ENCODE peak calls at places on chromosomes 11 and 22, in seven cellular contexts. One of them, this sample, is unnamed.

GRCh38 chr22:44143596-44143995 is 37.1 kb upstream of the PARVG start:
- DNase-seq in naive thymus-derived CD8-positive, alpha-beta T cell: no peak
- DNase-seq in RCC 7860: no peak
- DNase-seq in stimulated activated CD4-positive, alpha-beta T cell treated with anti-CD3 and anti-CD28 coated beads, Interleukin-15, amount 100 ng/mL, for 24 hours: no peak
- DNase-seq in neuronal stem cell: no peak
- DNase-seq in PC-9: no peak
- DNase-seq in activated CD4-positive, alpha-beta T cell treated with anti-CD3 and anti-CD28 coated beads, Interleukin-2, amount 10 ng/mL, durations not matched to agents 7 days and 5 days: no peak
- DNase-seq in this sample: no peak

GRCh38 chr11:73157141-73158010 is 15.3 kb upstream of the FCHSD2 start:
- DNase-seq in naive thymus-derived CD8-positive, alpha-beta T cell: no peak
- DNase-seq in RCC 7860: no peak
- DNase-seq in stimulated activated CD4-positive, alpha-beta T cell treated with anti-CD3 and anti-CD28 coated beads, Interleukin-15, amount 100 ng/mL, for 24 hours: no peak
- DNase-seq in neuronal stem cell: no peak
- DNase-seq in activated CD4-positive, alpha-beta T cell treated with anti-CD3 and anti-CD28 coated beads, Interleukin-2, amount 10 ng/mL, durations not matched to agents 7 days and 5 days: no peak
- DNase-seq in PC-9: no peak
- DNase-seq in this sample: peak

GRCh38 chr11:47437746-47438418 is 11.1 kb downstream of the RAPSN start:
- DNase-seq in stimulated activated CD4-positive, alpha-beta T cell treated with anti-CD3 and anti-CD28 coated beads, Interleukin-15, amount 100 ng/mL, for 24 hours: no peak
- DNase-seq in activated CD4-positive, alpha-beta T cell treated with anti-CD3 and anti-CD28 coated beads, Interleukin-2, amount 10 ng/mL, durations not matched to agents 7 days and 5 days: no peak
- DNase-seq in naive thymus-derived CD8-positive, alpha-beta T cell: no peak
- DNase-seq in neuronal stem cell: no peak
- DNase-seq in RCC 7860: no peak
- DNase-seq in PC-9: no peak
- DNase-seq in this sample: no peak

GRCh38 chr22:49328076-49328475 is 499.6 kb downstream of the BRD1 start:
- DNase-seq in neuronal stem cell: no peak
- DNase-seq in activated CD4-positive, alpha-beta T cell treated with anti-CD3 and anti-CD28 coated beads, Interleukin-2, amount 10 ng/mL, durations not matched to agents 7 days and 5 days: no peak
- DNase-seq in RCC 7860: no peak
- DNase-seq in stimulated activated CD4-positive, alpha-beta T cell treated with anti-CD3 and anti-CD28 coated beads, Interleukin-15, amount 100 ng/mL, for 24 hours: no peak
- DNase-seq in PC-9: no peak
- DNase-seq in naive thymus-derived CD8-positive, alpha-beta T cell: no peak
- DNase-seq in this sample: peak

GRCh38 chr11:65112226-65112550 is 516 bp downstream of the TM7SF2 start:
- DNase-seq in activated CD4-positive, alpha-beta T cell treated with anti-CD3 and anti-CD28 coated beads, Interleukin-2, amount 10 ng/mL, durations not matched to agents 7 days and 5 days: no peak
- DNase-seq in PC-9: no peak
- DNase-seq in stimulated activated CD4-positive, alpha-beta T cell treated with anti-CD3 and anti-CD28 coated beads, Interleukin-15, amount 100 ng/mL, for 24 hours: no peak
- DNase-seq in naive thymus-derived CD8-positive, alpha-beta T cell: no peak
- DNase-seq in neuronal stem cell: no peak
- DNase-seq in RCC 7860: no peak
- DNase-seq in this sample: no peak

GRCh38 chr11:26905368-26905767 is 88.5 kb upstream of the FIBIN start:
- DNase-seq in RCC 7860: no peak
- DNase-seq in neuronal stem cell: no peak
- DNase-seq in stimulated activated CD4-positive, alpha-beta T cell treated with anti-CD3 and anti-CD28 coated beads, Interleukin-15, amount 100 ng/mL, for 24 hours: no peak
- DNase-seq in naive thymus-derived CD8-positive, alpha-beta T cell: no peak
- DNase-seq in activated CD4-positive, alpha-beta T cell treated with anti-CD3 and anti-CD28 coated beads, Interleukin-2, amount 10 ng/mL, durations not matched to agents 7 days and 5 days: no peak
- DNase-seq in PC-9: no peak
- DNase-seq in this sample: no peak

GRCh38 chr11:67416416-67417335 is 1.2 kb downstream of the CARNS1 start:
- DNase-seq in RCC 7860: no peak
- DNase-seq in naive thymus-derived CD8-positive, alpha-beta T cell: peak
- DNase-seq in stimulated activated CD4-positive, alpha-beta T cell treated with anti-CD3 and anti-CD28 coated beads, Interleukin-15, amount 100 ng/mL, for 24 hours: peak
- DNase-seq in neuronal stem cell: no peak
- DNase-seq in PC-9: no peak
- DNase-seq in activated CD4-positive, alpha-beta T cell treated with anti-CD3 and anti-CD28 coated beads, Interleukin-2, amount 10 ng/mL, durations not matched to agents 7 days and 5 days: peak
- DNase-seq in this sample: no peak

GRCh38 chr11:132349806-132350733 is 979.7 kb downstream of the NTM start:
- DNase-seq in activated CD4-positive, alpha-beta T cell treated with anti-CD3 and anti-CD28 coated beads, Interleukin-2, amount 10 ng/mL, durations not matched to agents 7 days and 5 days: no peak
- DNase-seq in PC-9: no peak
- DNase-seq in neuronal stem cell: no peak
- DNase-seq in naive thymus-derived CD8-positive, alpha-beta T cell: no peak
- DNase-seq in RCC 7860: no peak
- DNase-seq in stimulated activated CD4-positive, alpha-beta T cell treated with anti-CD3 and anti-CD28 coated beads, Interleukin-15, amount 100 ng/mL, for 24 hours: no peak
- DNase-seq in this sample: no peak

GRCh38 chr22:33785283-33785991 is 134.8 kb downstream of the LARGE1 start:
- DNase-seq in naive thymus-derived CD8-positive, alpha-beta T cell: no peak
- DNase-seq in PC-9: peak
- DNase-seq in stimulated activated CD4-positive, alpha-beta T cell treated with anti-CD3 and anti-CD28 coated beads, Interleukin-15, amount 100 ng/mL, for 24 hours: no peak
- DNase-seq in neuronal stem cell: no peak
- DNase-seq in activated CD4-positive, alpha-beta T cell treated with anti-CD3 and anti-CD28 coated beads, Interleukin-2, amount 10 ng/mL, durations not matched to agents 7 days and 5 days: no peak
- DNase-seq in RCC 7860: peak
- DNase-seq in this sample: no peak

GRCh38 chr11:57370251-57370650 is 10.7 kb downstream of the PRG3 start:
- DNase-seq in naive thymus-derived CD8-positive, alpha-beta T cell: no peak
- DNase-seq in neuronal stem cell: no peak
- DNase-seq in stimulated activated CD4-positive, alpha-beta T cell treated with anti-CD3 and anti-CD28 coated beads, Interleukin-15, amount 100 ng/mL, for 24 hours: no peak
- DNase-seq in PC-9: no peak
- DNase-seq in activated CD4-positive, alpha-beta T cell treated with anti-CD3 and anti-CD28 coated beads, Interleukin-2, amount 10 ng/mL, durations not matched to agents 7 days and 5 days: no peak
- DNase-seq in RCC 7860: no peak
- DNase-seq in this sample: peak

GRCh38 chr11:66906077-66906929 is 49.4 kb downstream of the LRFN4 start:
- DNase-seq in neuronal stem cell: no peak
- DNase-seq in activated CD4-positive, alpha-beta T cell treated with anti-CD3 and anti-CD28 coated beads, Interleukin-2, amount 10 ng/mL, durations not matched to agents 7 days and 5 days: no peak
- DNase-seq in PC-9: no peak
- DNase-seq in stimulated activated CD4-positive, alpha-beta T cell treated with anti-CD3 and anti-CD28 coated beads, Interleukin-15, amount 100 ng/mL, for 24 hours: no peak
- DNase-seq in naive thymus-derived CD8-positive, alpha-beta T cell: no peak
- DNase-seq in RCC 7860: no peak
- DNase-seq in this sample: no peak

GRCh38 chr11:122895591-122895990 is 13.0 kb downstream of the JHY start:
- DNase-seq in stimulated activated CD4-positive, alpha-beta T cell treated with anti-CD3 and anti-CD28 coated beads, Interleukin-15, amount 100 ng/mL, for 24 hours: no peak
- DNase-seq in PC-9: no peak
- DNase-seq in RCC 7860: no peak
- DNase-seq in activated CD4-positive, alpha-beta T cell treated with anti-CD3 and anti-CD28 coated beads, Interleukin-2, amount 10 ng/mL, durations not matched to agents 7 days and 5 days: no peak
- DNase-seq in naive thymus-derived CD8-positive, alpha-beta T cell: no peak
- DNase-seq in neuronal stem cell: no peak
- DNase-seq in this sample: no peak

GRCh38 chr11:79236541-79236971 is 204.3 kb downstream of the TENM4 start:
- DNase-seq in naive thymus-derived CD8-positive, alpha-beta T cell: no peak
- DNase-seq in neuronal stem cell: no peak
- DNase-seq in RCC 7860: no peak
- DNase-seq in activated CD4-positive, alpha-beta T cell treated with anti-CD3 and anti-CD28 coated beads, Interleukin-2, amount 10 ng/mL, durations not matched to agents 7 days and 5 days: no peak
- DNase-seq in PC-9: no peak
- DNase-seq in stimulated activated CD4-positive, alpha-beta T cell treated with anti-CD3 and anti-CD28 coated beads, Interleukin-15, amount 100 ng/mL, for 24 hours: no peak
- DNase-seq in this sample: no peak

GRCh38 chr22:46079093-46079860 is 71.0 kb upstream of the PPARA start:
- DNase-seq in stimulated activated CD4-positive, alpha-beta T cell treated with anti-CD3 and anti-CD28 coated beads, Interleukin-15, amount 100 ng/mL, for 24 hours: no peak
- DNase-seq in naive thymus-derived CD8-positive, alpha-beta T cell: no peak
- DNase-seq in neuronal stem cell: no peak
- DNase-seq in RCC 7860: peak
- DNase-seq in PC-9: no peak
- DNase-seq in activated CD4-positive, alpha-beta T cell treated with anti-CD3 and anti-CD28 coated beads, Interleukin-2, amount 10 ng/mL, durations not matched to agents 7 days and 5 days: no peak
- DNase-seq in this sample: peak

GRCh38 chr11:3959015-3959917 is 103.8 kb downstream of the STIM1 start:
- DNase-seq in neuronal stem cell: no peak
- DNase-seq in activated CD4-positive, alpha-beta T cell treated with anti-CD3 and anti-CD28 coated beads, Interleukin-2, amount 10 ng/mL, durations not matched to agents 7 days and 5 days: no peak
- DNase-seq in naive thymus-derived CD8-positive, alpha-beta T cell: no peak
- DNase-seq in RCC 7860: peak
- DNase-seq in PC-9: no peak
- DNase-seq in stimulated activated CD4-positive, alpha-beta T cell treated with anti-CD3 and anti-CD28 coated beads, Interleukin-15, amount 100 ng/mL, for 24 hours: no peak
- DNase-seq in this sample: no peak

GRCh38 chr11:84384637-84385227 is 1098.6 kb upstream of the CCDC90B start:
- DNase-seq in stimulated activated CD4-positive, alpha-beta T cell treated with anti-CD3 and anti-CD28 coated beads, Interleukin-15, amount 100 ng/mL, for 24 hours: peak
- DNase-seq in naive thymus-derived CD8-positive, alpha-beta T cell: no peak
- DNase-seq in activated CD4-positive, alpha-beta T cell treated with anti-CD3 and anti-CD28 coated beads, Interleukin-2, amount 10 ng/mL, durations not matched to agents 7 days and 5 days: peak
- DNase-seq in neuronal stem cell: peak
- DNase-seq in PC-9: no peak
- DNase-seq in RCC 7860: peak
- DNase-seq in this sample: no peak

GRCh38 chr11:46455816-46456215 is 64.2 kb upstream of the CHRM4 start:
- DNase-seq in naive thymus-derived CD8-positive, alpha-beta T cell: no peak
- DNase-seq in neuronal stem cell: no peak
- DNase-seq in RCC 7860: no peak
- DNase-seq in stimulated activated CD4-positive, alpha-beta T cell treated with anti-CD3 and anti-CD28 coated beads, Interleukin-15, amount 100 ng/mL, for 24 hours: no peak
- DNase-seq in activated CD4-positive, alpha-beta T cell treated with anti-CD3 and anti-CD28 coated beads, Interleukin-2, amount 10 ng/mL, durations not matched to agents 7 days and 5 days: no peak
- DNase-seq in PC-9: no peak
- DNase-seq in this sample: no peak

GRCh38 chr22:32079110-32080089 is 36.3 kb downstream of the SLC5A1 start:
- DNase-seq in PC-9: peak
- DNase-seq in activated CD4-positive, alpha-beta T cell treated with anti-CD3 and anti-CD28 coated beads, Interleukin-2, amount 10 ng/mL, durations not matched to agents 7 days and 5 days: no peak
- DNase-seq in stimulated activated CD4-positive, alpha-beta T cell treated with anti-CD3 and anti-CD28 coated beads, Interleukin-15, amount 100 ng/mL, for 24 hours: no peak
- DNase-seq in naive thymus-derived CD8-positive, alpha-beta T cell: no peak
- DNase-seq in neuronal stem cell: no peak
- DNase-seq in RCC 7860: peak
- DNase-seq in this sample: no peak

GRCh38 chr22:36336246-36337182 is 51.3 kb downstream of the MYH9 start:
- DNase-seq in activated CD4-positive, alpha-beta T cell treated with anti-CD3 and anti-CD28 coated beads, Interleukin-2, amount 10 ng/mL, durations not matched to agents 7 days and 5 days: no peak
- DNase-seq in PC-9: no peak
- DNase-seq in neuronal stem cell: no peak
- DNase-seq in RCC 7860: no peak
- DNase-seq in naive thymus-derived CD8-positive, alpha-beta T cell: no peak
- DNase-seq in stimulated activated CD4-positive, alpha-beta T cell treated with anti-CD3 and anti-CD28 coated beads, Interleukin-15, amount 100 ng/mL, for 24 hours: no peak
- DNase-seq in this sample: no peak

GRCh38 chr11:62024975-62025374 is 57.5 kb upstream of the FTH1 start:
- DNase-seq in PC-9: no peak
- DNase-seq in naive thymus-derived CD8-positive, alpha-beta T cell: no peak
- DNase-seq in neuronal stem cell: no peak
- DNase-seq in activated CD4-positive, alpha-beta T cell treated with anti-CD3 and anti-CD28 coated beads, Interleukin-2, amount 10 ng/mL, durations not matched to agents 7 days and 5 days: no peak
- DNase-seq in stimulated activated CD4-positive, alpha-beta T cell treated with anti-CD3 and anti-CD28 coated beads, Interleukin-15, amount 100 ng/mL, for 24 hours: no peak
- DNase-seq in RCC 7860: no peak
- DNase-seq in this sample: no peak

GRCh38 chr11:47946682-47947575 is 33.4 kb upstream of the PTPRJ start:
- DNase-seq in stimulated activated CD4-positive, alpha-beta T cell treated with anti-CD3 and anti-CD28 coated beads, Interleukin-15, amount 100 ng/mL, for 24 hours: peak
- DNase-seq in naive thymus-derived CD8-positive, alpha-beta T cell: no peak
- DNase-seq in RCC 7860: peak
- DNase-seq in PC-9: peak
- DNase-seq in activated CD4-positive, alpha-beta T cell treated with anti-CD3 and anti-CD28 coated beads, Interleukin-2, amount 10 ng/mL, durations not matched to agents 7 days and 5 days: no peak
- DNase-seq in neuronal stem cell: no peak
- DNase-seq in this sample: peak

GRCh38 chr11:12224537-12224893 is 114.1 kb downstream of the MICAL2 start:
- DNase-seq in activated CD4-positive, alpha-beta T cell treated with anti-CD3 and anti-CD28 coated beads, Interleukin-2, amount 10 ng/mL, durations not matched to agents 7 days and 5 days: peak
- DNase-seq in PC-9: peak
- DNase-seq in naive thymus-derived CD8-positive, alpha-beta T cell: peak
- DNase-seq in stimulated activated CD4-positive, alpha-beta T cell treated with anti-CD3 and anti-CD28 coated beads, Interleukin-15, amount 100 ng/mL, for 24 hours: peak
- DNase-seq in RCC 7860: peak
- DNase-seq in neuronal stem cell: no peak
- DNase-seq in this sample: peak

GRCh38 chr11:47243454-47243853 is 5.2 kb downstream of the ACP2 start:
- DNase-seq in PC-9: peak
- DNase-seq in naive thymus-derived CD8-positive, alpha-beta T cell: no peak
- DNase-seq in RCC 7860: no peak
- DNase-seq in stimulated activated CD4-positive, alpha-beta T cell treated with anti-CD3 and anti-CD28 coated beads, Interleukin-15, amount 100 ng/mL, for 24 hours: no peak
- DNase-seq in activated CD4-positive, alpha-beta T cell treated with anti-CD3 and anti-CD28 coated beads, Interleukin-2, amount 10 ng/mL, durations not matched to agents 7 days and 5 days: no peak
- DNase-seq in neuronal stem cell: no peak
- DNase-seq in this sample: no peak

GRCh38 chr22:23306438-23306921 is 126.2 kb downstream of the BCR start:
- DNase-seq in PC-9: no peak
- DNase-seq in activated CD4-positive, alpha-beta T cell treated with anti-CD3 and anti-CD28 coated beads, Interleukin-2, amount 10 ng/mL, durations not matched to agents 7 days and 5 days: no peak
- DNase-seq in RCC 7860: no peak
- DNase-seq in naive thymus-derived CD8-positive, alpha-beta T cell: no peak
- DNase-seq in neuronal stem cell: no peak
- DNase-seq in stimulated activated CD4-positive, alpha-beta T cell treated with anti-CD3 and anti-CD28 coated beads, Interleukin-15, amount 100 ng/mL, for 24 hours: no peak
- DNase-seq in this sample: peak

GRCh38 chr11:47271328-47271727 is 1.4 kb downstream of the MADD start:
- DNase-seq in stimulated activated CD4-positive, alpha-beta T cell treated with anti-CD3 and anti-CD28 coated beads, Interleukin-15, amount 100 ng/mL, for 24 hours: no peak
- DNase-seq in RCC 7860: no peak
- DNase-seq in naive thymus-derived CD8-positive, alpha-beta T cell: no peak
- DNase-seq in PC-9: no peak
- DNase-seq in activated CD4-positive, alpha-beta T cell treated with anti-CD3 and anti-CD28 coated beads, Interleukin-2, amount 10 ng/mL, durations not matched to agents 7 days and 5 days: no peak
- DNase-seq in neuronal stem cell: no peak
- DNase-seq in this sample: no peak

GRCh38 chr11:67204837-67205236 is 61.4 kb upstream of the GRK2 start:
- DNase-seq in PC-9: no peak
- DNase-seq in RCC 7860: no peak
- DNase-seq in activated CD4-positive, alpha-beta T cell treated with anti-CD3 and anti-CD28 coated beads, Interleukin-2, amount 10 ng/mL, durations not matched to agents 7 days and 5 days: no peak
- DNase-seq in naive thymus-derived CD8-positive, alpha-beta T cell: no peak
- DNase-seq in stimulated activated CD4-positive, alpha-beta T cell treated with anti-CD3 and anti-CD28 coated beads, Interleukin-15, amount 100 ng/mL, for 24 hours: no peak
- DNase-seq in neuronal stem cell: no peak
- DNase-seq in this sample: no peak

GRCh38 chr11:73784080-73784634 is 3.5 kb upstream of the MRPL48 start:
- DNase-seq in activated CD4-positive, alpha-beta T cell treated with anti-CD3 and anti-CD28 coated beads, Interleukin-2, amount 10 ng/mL, durations not matched to agents 7 days and 5 days: no peak
- DNase-seq in neuronal stem cell: no peak
- DNase-seq in stimulated activated CD4-positive, alpha-beta T cell treated with anti-CD3 and anti-CD28 coated beads, Interleukin-15, amount 100 ng/mL, for 24 hours: no peak
- DNase-seq in PC-9: no peak
- DNase-seq in RCC 7860: no peak
- DNase-seq in naive thymus-derived CD8-positive, alpha-beta T cell: no peak
- DNase-seq in this sample: no peak

GRCh38 chr22:36027960-36028645 is 521 bp downstream of the RBFOX2 start:
- DNase-seq in PC-9: no peak
- DNase-seq in stimulated activated CD4-positive, alpha-beta T cell treated with anti-CD3 and anti-CD28 coated beads, Interleukin-15, amount 100 ng/mL, for 24 hours: no peak
- DNase-seq in activated CD4-positive, alpha-beta T cell treated with anti-CD3 and anti-CD28 coated beads, Interleukin-2, amount 10 ng/mL, durations not matched to agents 7 days and 5 days: no peak
- DNase-seq in neuronal stem cell: peak
- DNase-seq in RCC 7860: no peak
- DNase-seq in naive thymus-derived CD8-positive, alpha-beta T cell: peak
- DNase-seq in this sample: peak

GRCh38 chr22:22070371-22070824 is 87.8 kb upstream of the TOP3B start:
- DNase-seq in naive thymus-derived CD8-positive, alpha-beta T cell: no peak
- DNase-seq in RCC 7860: no peak
- DNase-seq in PC-9: no peak
- DNase-seq in activated CD4-positive, alpha-beta T cell treated with anti-CD3 and anti-CD28 coated beads, Interleukin-2, amount 10 ng/mL, durations not matched to agents 7 days and 5 days: no peak
- DNase-seq in neuronal stem cell: no peak
- DNase-seq in stimulated activated CD4-positive, alpha-beta T cell treated with anti-CD3 and anti-CD28 coated beads, Interleukin-15, amount 100 ng/mL, for 24 hours: no peak
- DNase-seq in this sample: no peak

GRCh38 chr11:31997955-31998354 is 92.9 kb upstream of the RCN1 start:
- DNase-seq in neuronal stem cell: no peak
- DNase-seq in naive thymus-derived CD8-positive, alpha-beta T cell: no peak
- DNase-seq in activated CD4-positive, alpha-beta T cell treated with anti-CD3 and anti-CD28 coated beads, Interleukin-2, amount 10 ng/mL, durations not matched to agents 7 days and 5 days: no peak
- DNase-seq in stimulated activated CD4-positive, alpha-beta T cell treated with anti-CD3 and anti-CD28 coated beads, Interleukin-15, amount 100 ng/mL, for 24 hours: no peak
- DNase-seq in RCC 7860: no peak
- DNase-seq in PC-9: no peak
- DNase-seq in this sample: no peak

GRCh38 chr11:7563269-7563668 is 49.5 kb downstream of the PPFIBP2 start:
- DNase-seq in stimulated activated CD4-positive, alpha-beta T cell treated with anti-CD3 and anti-CD28 coated beads, Interleukin-15, amount 100 ng/mL, for 24 hours: no peak
- DNase-seq in PC-9: no peak
- DNase-seq in neuronal stem cell: no peak
- DNase-seq in RCC 7860: no peak
- DNase-seq in naive thymus-derived CD8-positive, alpha-beta T cell: no peak
- DNase-seq in activated CD4-positive, alpha-beta T cell treated with anti-CD3 and anti-CD28 coated beads, Interleukin-2, amount 10 ng/mL, durations not matched to agents 7 days and 5 days: no peak
- DNase-seq in this sample: no peak

GRCh38 chr11:108221401-108221800 is 1.0 kb downstream of the NPAT start:
- DNase-seq in PC-9: no peak
- DNase-seq in stimulated activated CD4-positive, alpha-beta T cell treated with anti-CD3 and anti-CD28 coated beads, Interleukin-15, amount 100 ng/mL, for 24 hours: no peak
- DNase-seq in RCC 7860: no peak
- DNase-seq in neuronal stem cell: no peak
- DNase-seq in naive thymus-derived CD8-positive, alpha-beta T cell: no peak
- DNase-seq in activated CD4-positive, alpha-beta T cell treated with anti-CD3 and anti-CD28 coated beads, Interleukin-2, amount 10 ng/mL, durations not matched to agents 7 days and 5 days: peak
- DNase-seq in this sample: no peak

GRCh38 chr11:88575876-88576275 is 238.3 kb upstream of the CTSC start:
- DNase-seq in PC-9: no peak
- DNase-seq in neuronal stem cell: no peak
- DNase-seq in naive thymus-derived CD8-positive, alpha-beta T cell: no peak
- DNase-seq in activated CD4-positive, alpha-beta T cell treated with anti-CD3 and anti-CD28 coated beads, Interleukin-2, amount 10 ng/mL, durations not matched to agents 7 days and 5 days: no peak
- DNase-seq in stimulated activated CD4-positive, alpha-beta T cell treated with anti-CD3 and anti-CD28 coated beads, Interleukin-15, amount 100 ng/mL, for 24 hours: no peak
- DNase-seq in RCC 7860: no peak
- DNase-seq in this sample: no peak